ENCODE peak calls at places on chromosome 15, in four cellular contexts. One of them, this sample, is unnamed. For H3K27me3 and H3K4me1, the result is how much of the 10 kb centered on the place peaks cover.

GRCh38 chr15:67077641-67078215 is 12.3 kb downstream of the SMAD3 start:
- DNase-seq in CD4-positive, alpha-beta memory T cell: no peak
- DNase-seq in adrenal gland: no peak
- DNase-seq in small intestine: peak
- DNase-seq in this sample: no peak

GRCh38 chr15:52379395-52380111 is 83.9 kb upstream of the MYO5C start:
- DNase-seq in CD4-positive, alpha-beta memory T cell: no peak
- DNase-seq in adrenal gland: no peak
- DNase-seq in small intestine: no peak
- DNase-seq in this sample: no peak

GRCh38 chr15:63679588-63679987 is 82.4 kb downstream of the FBXL22 start:
- DNase-seq in CD4-positive, alpha-beta memory T cell: no peak
- DNase-seq in adrenal gland: no peak
- DNase-seq in small intestine: no peak
- DNase-seq in this sample: no peak

GRCh38 chr15:72281713-72282112 is 9.4 kb upstream of the PARP6 start:
- DNase-seq in CD4-positive, alpha-beta memory T cell: no peak
- DNase-seq in adrenal gland: no peak
- DNase-seq in small intestine: no peak
- DNase-seq in this sample: no peak

GRCh38 chr15:49242820-49243219 is 72.8 kb downstream of the GALK2 start:
- DNase-seq in CD4-positive, alpha-beta memory T cell: no peak
- DNase-seq in adrenal gland: peak
- DNase-seq in small intestine: no peak
- DNase-seq in this sample: no peak

GRCh38 chr15:63218114-63218808 is 28.9 kb downstream of the RAB8B start:
- DNase-seq in CD4-positive, alpha-beta memory T cell: no peak
- DNase-seq in adrenal gland: no peak
- DNase-seq in small intestine: peak
- DNase-seq in this sample: no peak

GRCh38 chr15:33932734-33933133 is 35.6 kb upstream of the CHRM5 start:
- DNase-seq in CD4-positive, alpha-beta memory T cell: no peak
- DNase-seq in adrenal gland: no peak
- DNase-seq in small intestine: no peak
- DNase-seq in this sample: no peak

GRCh38 chr15:40082195-40082868 is 26.3 kb downstream of the BMF start:
- DNase-seq in CD4-positive, alpha-beta memory T cell: no peak
- DNase-seq in adrenal gland: no peak
- DNase-seq in small intestine: peak
- DNase-seq in this sample: peak

GRCh38 chr15:79257454-79257853 is 25.1 kb upstream of the ANKRD34C start:
- DNase-seq in CD4-positive, alpha-beta memory T cell: no peak
- DNase-seq in adrenal gland: no peak
- DNase-seq in small intestine: no peak
- DNase-seq in this sample: peak

DNA sequence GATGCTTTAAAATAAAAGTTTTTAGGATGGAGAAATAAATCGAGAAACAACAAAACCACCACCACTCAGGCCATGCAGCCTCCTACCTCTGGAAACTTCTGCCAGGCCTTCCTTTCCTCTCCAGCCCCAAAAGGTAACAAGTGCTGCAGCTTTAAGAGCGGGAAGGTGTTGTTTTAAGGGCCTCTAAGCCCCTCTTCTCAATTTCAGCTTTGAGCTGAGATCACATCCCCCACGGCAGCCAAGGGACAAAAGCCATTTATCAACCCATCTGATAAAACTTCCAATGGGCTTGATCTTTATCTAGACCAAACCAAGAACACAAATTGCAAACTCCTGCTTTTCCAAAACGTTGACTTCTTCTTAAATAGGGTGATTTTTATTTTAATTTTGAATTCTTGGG is 18.1 kb downstream of the RGMA start:
- DNase-seq in CD4-positive, alpha-beta memory T cell: no peak
- DNase-seq in adrenal gland: no peak
- DNase-seq in small intestine: no peak
- DNase-seq in this sample: no peak
- H3K27me3 ChIP-seq in CD4-positive, alpha-beta memory T cell: under half
- H3K27me3 ChIP-seq in adrenal gland: under half
- H3K27me3 ChIP-seq in small intestine: under half
- H3K27me3 ChIP-seq in this sample: under half

GRCh38 chr15:89783111-89783860 is 7.2 kb downstream of the MESP2 start:
- DNase-seq in CD4-positive, alpha-beta memory T cell: no peak
- DNase-seq in adrenal gland: no peak
- DNase-seq in small intestine: peak
- DNase-seq in this sample: no peak
- H3K27ac ChIP-seq in CD4-positive, alpha-beta memory T cell: no peak
- H3K27ac ChIP-seq in adrenal gland: no peak
- H3K27ac ChIP-seq in small intestine: peak
- H3K27ac ChIP-seq in this sample: no peak

DNA sequence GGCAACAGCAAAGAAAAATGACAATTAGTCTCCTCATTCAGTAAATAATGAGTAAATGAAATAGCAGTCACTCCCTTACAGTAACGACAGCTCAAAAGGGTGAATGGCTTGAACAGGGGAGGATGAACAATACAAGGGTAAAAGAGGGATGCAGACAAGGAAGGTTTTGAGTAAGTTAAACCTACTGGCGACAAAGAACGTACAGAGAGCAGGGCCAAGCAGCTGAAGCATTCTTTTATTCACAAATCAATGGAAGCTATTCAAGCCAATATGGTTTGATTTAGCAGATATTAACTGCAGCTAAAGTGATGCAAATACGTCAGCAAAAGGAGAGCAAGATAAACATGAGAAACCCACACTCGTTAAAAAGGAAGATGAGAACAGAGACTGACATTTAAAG is 90.7 kb upstream of the ICE2 start:
- DNase-seq in CD4-positive, alpha-beta memory T cell: peak
- DNase-seq in adrenal gland: no peak
- DNase-seq in small intestine: no peak
- DNase-seq in this sample: no peak
- H3K4me1 ChIP-seq in CD4-positive, alpha-beta memory T cell: half or more
- H3K4me1 ChIP-seq in adrenal gland: under half
- H3K4me1 ChIP-seq in small intestine: under half
- H3K4me1 ChIP-seq in this sample: under half

DNA sequence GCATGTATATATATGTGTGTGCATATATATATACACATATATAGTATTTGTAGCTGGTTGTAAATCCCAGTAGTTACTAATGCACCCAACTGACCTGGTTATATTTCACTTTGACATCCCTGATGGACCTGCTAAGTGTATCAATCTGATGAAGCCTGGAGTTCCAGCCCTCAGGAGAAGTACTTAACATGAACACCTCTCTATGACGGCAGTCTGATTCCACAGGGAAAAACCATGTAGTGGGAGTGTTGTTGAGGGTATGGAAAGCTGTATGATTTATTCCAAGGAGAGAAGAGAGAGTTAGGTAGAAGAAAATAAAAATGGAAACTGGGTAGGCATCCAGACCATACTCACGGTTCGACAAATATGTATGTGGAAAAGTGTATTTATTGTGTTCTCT is 531.2 kb upstream of the SEMA6D start:
- DNase-seq in CD4-positive, alpha-beta memory T cell: no peak
- DNase-seq in adrenal gland: no peak
- DNase-seq in small intestine: no peak
- DNase-seq in this sample: no peak
- H3K27me3 ChIP-seq in CD4-positive, alpha-beta memory T cell: under half
- H3K27me3 ChIP-seq in adrenal gland: under half
- H3K27me3 ChIP-seq in small intestine: under half
- H3K27me3 ChIP-seq in this sample: under half

GRCh38 chr15:23038741-23039150 is 623 bp downstream of the TUBGCP5 start:
- DNase-seq in CD4-positive, alpha-beta memory T cell: no peak
- DNase-seq in adrenal gland: peak
- DNase-seq in small intestine: peak
- DNase-seq in this sample: no peak
- H3K27ac ChIP-seq in CD4-positive, alpha-beta memory T cell: no peak
- H3K27ac ChIP-seq in adrenal gland: peak
- H3K27ac ChIP-seq in small intestine: peak
- H3K27ac ChIP-seq in this sample: peak

GRCh38 chr15:68335251-68335650 is 57.7 kb downstream of the FEM1B start:
- DNase-seq in CD4-positive, alpha-beta memory T cell: no peak
- DNase-seq in adrenal gland: peak
- DNase-seq in small intestine: peak
- DNase-seq in this sample: no peak

GRCh38 chr15:68335655-68336054 is 58.1 kb downstream of the FEM1B start:
- DNase-seq in CD4-positive, alpha-beta memory T cell: no peak
- DNase-seq in adrenal gland: no peak
- DNase-seq in small intestine: no peak
- DNase-seq in this sample: no peak

GRCh38 chr15:68332266-68332665 is 54.7 kb downstream of the FEM1B start:
- DNase-seq in CD4-positive, alpha-beta memory T cell: no peak
- DNase-seq in adrenal gland: peak
- DNase-seq in small intestine: no peak
- DNase-seq in this sample: no peak

GRCh38 chr15:68334661-68335124 is 57.1 kb downstream of the FEM1B start:
- DNase-seq in CD4-positive, alpha-beta memory T cell: no peak
- DNase-seq in adrenal gland: peak
- DNase-seq in small intestine: no peak
- DNase-seq in this sample: no peak

GRCh38 chr15:68333775-68334470 is 56.4 kb downstream of the FEM1B start:
- DNase-seq in CD4-positive, alpha-beta memory T cell: no peak
- DNase-seq in adrenal gland: peak
- DNase-seq in small intestine: no peak
- DNase-seq in this sample: peak
- H3K4me1 ChIP-seq in CD4-positive, alpha-beta memory T cell: under half
- H3K4me1 ChIP-seq in adrenal gland: under half
- H3K4me1 ChIP-seq in small intestine: under half
- H3K4me1 ChIP-seq in this sample: under half

This sample was measured in SJCRH30.